ENCODE peak calls at places on chromosome 18, in eight cellular contexts. I, D, P, K, V, B, T and R are unnamed samples. For H3K9me2, the result is how much of the 10 kb centered on the place peaks cover.

GRCh38 chr18:28854964-28855363 is 678.0 kb upstream of the CDH2 start:
- DNase-seq in I (peak), D (no peak), P (no peak), K (no peak), V (peak), B (no peak), T (no peak), R (peak)

GRCh38 chr18:57908092-57908491 is 105.0 kb upstream of the ATP8B1 start:
- DNase-seq in I (no peak), D (no peak), P (no peak), K (no peak), V (no peak), B (no peak), T (no peak), R (no peak)

GRCh38 chr18:9989481-9989880 is 75.7 kb downstream of the VAPA start:
- DNase-seq in I (no peak), D (no peak), P (no peak), K (no peak), V (no peak), B (no peak), T (no peak), R (no peak)

GRCh38 chr18:23311346-23312103 is 141.6 kb upstream of the RIOK3 start:
- DNase-seq in I (peak), D (no peak), P (no peak), K (no peak), V (peak), B (no peak), T (no peak), R (peak)

GRCh38 chr18:79385749-79386341 is 9.9 kb upstream of the NFATC1 start:
- DNase-seq in I (no peak), D (no peak), P (no peak), K (no peak), V (no peak), B (no peak), T (no peak), R (no peak)

GRCh38 chr18:8752329-8752728 is 47.0 kb downstream of the MTCL1 start:
- DNase-seq in I (no peak), D (no peak), P (no peak), K (no peak), V (no peak), B (no peak), T (no peak), R (peak)

GRCh38 chr18:35326695-35327387 is 17.4 kb downstream of the ZNF24 start:
- DNase-seq in I (no peak), D (no peak), P (no peak), K (no peak), V (no peak), B (no peak), T (no peak), R (no peak)

GRCh38 chr18:32096936-32097335 is 5.3 kb downstream of the RNF138 start:
- DNase-seq in I (no peak), D (no peak), P (no peak), K (no peak), V (no peak), B (no peak), T (no peak), R (no peak)

GRCh38 chr18:13382990-13383821 is 164.6 kb downstream of the LDLRAD4 start:
- DNase-seq in I (no peak), D (no peak), P (no peak), K (no peak), V (no peak), B (no peak), T (no peak), R (no peak)

GRCh38 chr18:46917808-46918600 is 602 bp downstream of the KATNAL2 start:
- DNase-seq in I (peak), D (no peak), P (no peak), K (peak), V (peak), B (peak), T (peak), R (peak)

GRCh38 chr18:22493940-22494339 is 76.2 kb upstream of the CTAGE1 start:
- DNase-seq in I (no peak), D (no peak), P (no peak), K (no peak), V (no peak), B (no peak), T (no peak), R (peak)

GRCh38 chr18:57784034-57784815 is 18.9 kb downstream of the ATP8B1 start:
- DNase-seq in I (peak), D (no peak), P (peak), K (peak), V (no peak), B (no peak), T (no peak), R (peak)

GRCh38 chr18:48230459-48231113 is 178.6 kb downstream of the ZBTB7C start:
- DNase-seq in I (peak), D (peak), P (peak), K (peak), V (peak), B (peak), T (peak), R (peak)

GRCh38 chr18:45168883-45169585 is 446.2 kb upstream of the SLC14A2 start:
- DNase-seq in I (peak), D (no peak), P (peak), K (no peak), V (no peak), B (no peak), T (no peak), R (peak)

GRCh38 chr18:58776084-58776483 is 88.6 kb upstream of the ZNF532 start:
- DNase-seq in I (no peak), D (no peak), P (no peak), K (no peak), V (no peak), B (no peak), T (no peak), R (no peak)

GRCh38 chr18:58522157-58522556 is 106.7 kb downstream of the ALPK2 start:
- DNase-seq in I (no peak), D (no peak), P (no peak), K (no peak), V (no peak), B (no peak), T (no peak), R (no peak)

GRCh38 chr18:23141022-23141999 is 6.0 kb downstream of the CABLES1 start:
- DNase-seq in I (no peak), D (no peak), P (no peak), K (no peak), V (peak), B (no peak), T (no peak), R (peak)

GRCh38 chr18:63087421-63088230 is 231.9 kb downstream of the BCL2 start:
- DNase-seq in I (no peak), D (no peak), P (no peak), K (no peak), V (no peak), B (no peak), T (no peak), R (peak)

GRCh38 chr18:5150888-5151287 is 46.2 kb downstream of the AKAIN1 start:
- DNase-seq in I (no peak), D (no peak), P (no peak), K (no peak), V (no peak), B (no peak), T (no peak), R (no peak)

GRCh38 chr18:23071285-23071684 is 64.0 kb upstream of the CABLES1 start:
- DNase-seq in I (no peak), D (no peak), P (no peak), K (no peak), V (no peak), B (peak), T (no peak), R (peak)

GRCh38 chr18:2192562-2192961 is 378.7 kb downstream of the METTL4 start:
- DNase-seq in I (peak), D (no peak), P (no peak), K (no peak), V (no peak), B (no peak), T (no peak), R (no peak)

GRCh38 chr18:72181241-72181764 is 362.8 kb downstream of the CBLN2 start:
- DNase-seq in I (no peak), D (no peak), P (no peak), K (no peak), V (no peak), B (peak), T (no peak), R (no peak)

GRCh38 chr18:61738488-61738887 is 154.3 kb downstream of the RNF152 start:
- DNase-seq in I (peak), D (no peak), P (no peak), K (no peak), V (no peak), B (no peak), T (no peak), R (peak)

GRCh38 chr18:39647627-39648502 is 2082.3 kb upstream of the CELF4 start:
- DNase-seq in I (peak), D (peak), P (peak), K (no peak), V (peak), B (no peak), T (peak), R (peak)

GRCh38 chr18:22685788-22686187 is 247.3 kb upstream of the RBBP8 start:
- DNase-seq in I (no peak), D (no peak), P (no peak), K (no peak), V (no peak), B (no peak), T (no peak), R (no peak)

GRCh38 chr18:5462227-5462626 is 81.6 kb downstream of the EPB41L3 start:
- DNase-seq in I (no peak), D (no peak), P (no peak), K (no peak), V (no peak), B (no peak), T (no peak), R (no peak)

GRCh38 chr18:54150226-54150625 is 74.2 kb downstream of the MBD2 start:
- DNase-seq in I (peak), D (no peak), P (no peak), K (no peak), V (no peak), B (no peak), T (peak), R (no peak)

GRCh38 chr18:66640431-66640830 is 36.5 kb upstream of the CDH19 start:
- DNase-seq in I (peak), D (no peak), P (no peak), K (no peak), V (no peak), B (no peak), T (no peak), R (no peak)

GRCh38 chr18:13425357-13426095 is 207.0 kb downstream of the LDLRAD4 start:
- DNase-seq in I (peak), D (no peak), P (no peak), K (no peak), V (no peak), B (no peak), T (no peak), R (no peak)

GRCh38 chr18:6746386-6746960 is 17.0 kb downstream of the ARHGAP28 start:
- DNase-seq in I (peak), D (no peak), P (no peak), K (no peak), V (no peak), B (no peak), T (no peak), R (no peak)

GRCh38 chr18:42644729-42645131 is 470.8 kb downstream of the RIT2 start:
- DNase-seq in I (no peak), D (no peak), P (no peak), K (no peak), V (no peak), B (no peak), T (no peak), R (no peak)

GRCh38 chr18:62812242-62812641 is 96.9 kb downstream of the PHLPP1 start:
- DNase-seq in I (peak), D (no peak), P (peak), K (no peak), V (peak), B (no peak), T (no peak), R (no peak)

GRCh38 chr18:10015941-10016819 is 102.4 kb downstream of the VAPA start:
- DNase-seq in I (peak), D (no peak), P (peak), K (no peak), V (peak), B (peak), T (peak), R (peak)

GRCh38 chr18:35478520-35479435 is 19.0 kb downstream of the INO80C start:
- DNase-seq in I (peak), D (peak), P (peak), K (peak), V (peak), B (no peak), T (no peak), R (peak)

GRCh38 chr18:56322403-56322802 is 316.0 kb downstream of the TXNL1 start:
- DNase-seq in I (no peak), D (no peak), P (no peak), K (no peak), V (no peak), B (no peak), T (no peak), R (no peak)

GRCh38 chr18:79424880-79425572 is 29.3 kb downstream of the NFATC1 start:
- DNase-seq in I (no peak), D (no peak), P (no peak), K (no peak), V (no peak), B (no peak), T (no peak), R (no peak)

GRCh38 chr18:40676676-40677075 is 1278.4 kb upstream of the PIK3C3 start:
- DNase-seq in I (peak), D (no peak), P (no peak), K (no peak), V (no peak), B (no peak), T (no peak), R (peak)

GRCh38 chr18:22169011-22169888 is at the start of gene GATA6:
- DNase-seq in I (peak), D (peak), P (peak), K (peak), V (peak), B (no peak), T (peak), R (peak)

DNA sequence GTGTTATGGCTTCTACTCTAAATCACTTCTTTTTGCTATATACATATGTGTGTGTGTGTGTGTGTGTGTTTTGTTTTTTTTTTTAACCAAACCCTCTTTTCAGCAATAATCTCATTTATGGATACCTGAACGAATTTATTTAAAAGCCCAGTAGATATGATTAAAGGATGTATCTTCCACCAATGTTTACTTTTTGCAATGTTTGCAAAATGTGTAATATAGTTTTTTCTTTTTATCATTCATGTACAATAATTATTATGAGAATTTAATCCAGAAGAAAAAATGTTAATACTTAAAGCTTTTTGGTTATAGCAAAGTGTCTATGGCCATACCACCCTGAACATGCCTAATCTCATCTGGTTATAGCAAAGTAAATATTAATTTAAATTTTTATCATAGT is 1.6 kb upstream of the CNDP2 start:
- DNase-seq in I (no peak), D (no peak), P (no peak), K (no peak), V (no peak), B (no peak), T (no peak), R (no peak)
- H3K9me2 ChIP-seq in I (under half), D (under half), P (under half), K (under half), V (under half), B (under half), T (under half), R (under half)

DNA sequence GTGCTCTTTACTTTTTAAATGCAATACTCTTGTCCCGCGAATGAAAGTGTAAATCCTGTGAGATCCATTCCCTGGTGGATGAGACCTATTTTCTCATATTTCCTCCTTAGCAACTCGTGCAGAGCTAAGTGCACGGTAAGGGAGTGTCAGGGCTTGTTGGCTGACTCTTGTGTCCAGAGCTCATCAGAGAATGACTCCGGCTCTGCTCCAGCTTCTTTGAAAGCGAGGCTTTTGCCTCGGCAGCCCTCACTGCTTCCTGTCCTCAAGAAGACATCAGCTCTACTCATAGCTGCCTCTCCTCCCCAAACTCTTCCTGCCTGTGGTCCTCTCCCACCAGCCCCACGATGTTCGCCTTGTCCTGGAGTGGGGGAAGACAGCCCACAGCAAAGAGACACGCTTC is 70.7 kb downstream of the LIPG start:
- DNase-seq in I (no peak), D (no peak), P (no peak), K (no peak), V (no peak), B (no peak), T (no peak), R (no peak)
- H3K9me2 ChIP-seq in I (under half), D (under half), P (under half), K (under half), V (under half), B (under half), T (under half), R (under half)

DNA sequence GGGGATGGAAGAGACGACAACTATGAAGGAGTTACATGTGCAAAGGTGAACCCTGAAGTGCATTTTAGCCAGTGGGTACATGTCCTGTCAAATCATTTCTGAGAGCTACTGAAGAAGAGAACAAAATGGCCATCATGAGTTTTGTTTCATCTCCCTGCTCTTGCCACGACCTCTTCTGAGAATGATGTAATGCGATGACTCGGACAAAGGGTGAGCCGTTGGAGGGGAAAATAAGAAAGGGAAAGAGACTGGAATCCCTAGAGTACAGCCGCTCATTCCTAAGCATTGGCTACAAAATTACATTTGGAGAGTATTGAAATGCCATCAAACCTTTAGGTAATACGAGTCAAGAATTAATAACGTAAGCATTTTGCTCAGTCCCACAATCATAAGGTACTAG is 97.1 kb upstream of the PIEZO2 start:
- DNase-seq in I (no peak), D (no peak), P (no peak), K (no peak), V (no peak), B (no peak), T (no peak), R (peak)
- H3K9me2 ChIP-seq in I (under half), D (under half), P (under half), K (under half), V (under half), B (under half), T (under half), R (under half)

GRCh38 chr18:30334781-30335180 is 707.8 kb downstream of the DSC3 start:
- DNase-seq in I (no peak), D (no peak), P (no peak), K (no peak), V (no peak), B (no peak), T (no peak), R (no peak)
- H3K9me2 ChIP-seq in I (under half), D (under half), P (under half), K (under half), V (under half), B (under half), T (under half), R (under half)

DNA sequence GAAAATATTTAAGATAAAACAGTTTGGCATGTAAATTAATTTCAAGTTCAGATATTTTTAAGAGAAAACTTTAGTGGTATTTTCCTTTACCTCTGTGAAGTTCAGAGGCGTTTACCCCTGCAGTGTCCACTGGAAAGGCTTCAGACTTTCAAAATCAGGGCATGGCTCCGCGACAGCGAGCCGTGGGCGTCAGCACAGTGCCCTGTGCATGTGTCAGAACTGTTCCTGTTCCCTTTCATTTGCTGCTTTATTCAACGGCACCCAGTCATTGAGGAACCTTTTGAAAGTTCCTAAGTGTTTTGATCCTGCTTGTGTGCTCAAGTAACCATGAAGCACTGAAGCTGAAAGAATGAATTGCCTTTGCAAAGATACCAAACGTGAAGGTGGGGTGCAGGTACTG is 148.4 kb downstream of the ZNF236 start:
- DNase-seq in I (no peak), D (no peak), P (no peak), K (no peak), V (no peak), B (no peak), T (no peak), R (no peak)
- H3K9me2 ChIP-seq in I (under half), D (under half), P (under half), K (under half), V (under half), B (under half), T (under half), R (under half)

GRCh38 chr18:25370391-25370790 is 18.4 kb upstream of the ZNF521 start:
- DNase-seq in I (no peak), D (no peak), P (no peak), K (no peak), V (no peak), B (no peak), T (no peak), R (no peak)

GRCh38 chr18:25373443-25373842 is 21.5 kb upstream of the ZNF521 start:
- DNase-seq in I (no peak), D (no peak), P (no peak), K (no peak), V (no peak), B (no peak), T (no peak), R (no peak)
- H3K9me2 ChIP-seq in I (under half), D (under half), P (under half), K (under half), V (under half), B (under half), T (under half), R (under half)